ENCODE peak calls at places on chromosome 7, in ten cellular contexts. J is NCI-H748 treated with DMSO at 0.1 percent for 48 hours; P is iris pigment epithelial cell; S is NCI-H1105 treated with DMSO at 0.1 percent for 48 hours; D is fibroblast of lung; R is IMR-90; W is GM04504; F is pancreas; A is stimulated activated CD4-positive, alpha-beta T cell treated with anti-CD3 and anti-CD28 coated beads, Interleukin-15, amount 100 ng/mL, for 24 hours; K is T-cell. Q is an unnamed sample.

GRCh38 chr7:114343949-114344708 is 70.5 kb upstream of the FOXP2 start:
- DNase-seq in J (peak; percentile 98), P (no peak), S (no peak), D (no peak), R (no peak), W (no peak), F (no peak), A (no peak), K (no peak), Q (no peak)

GRCh38 chr7:30549933-30550493 is 44.7 kb upstream of the GARS1 start:
- DNase-seq in J (peak; percentile 40), P (no peak), S (no peak), D (no peak), R (no peak), W (no peak), F (no peak), A (no peak), K (no peak), Q (no peak)

GRCh38 chr7:15446280-15446679 is 115.5 kb downstream of the AGMO start:
- DNase-seq in J (no peak), P (peak; percentile 82), S (no peak), D (no peak), R (no peak), W (no peak), F (no peak), A (no peak), K (no peak), Q (no peak)

GRCh38 chr7:47580811-47581331 is 1.0 kb downstream of the TNS3 start:
- DNase-seq in J (no peak), P (no peak), S (no peak), D (no peak), R (peak; percentile 37), W (no peak), F (no peak), A (no peak), K (no peak), Q (peak; percentile 60)

GRCh38 chr7:111358915-111359314 is 203.4 kb downstream of the IMMP2L start:
- DNase-seq in J (no peak), P (no peak), S (no peak), D (no peak), R (no peak), W (no peak), F (no peak), A (no peak), K (no peak), Q (no peak)

GRCh38 chr7:109479388-109479787 is 909.7 kb downstream of the DNAJB9 start:
- DNase-seq in J (no peak), P (no peak), S (no peak), D (no peak), R (no peak), W (no peak), F (no peak), A (no peak), K (no peak), Q (no peak)

GRCh38 chr7:129769400-129769774 is 157.9 kb downstream of the NRF1 start:
- DNase-seq in J (no peak), P (no peak), S (no peak), D (no peak), R (no peak), W (no peak), F (no peak), A (no peak), K (no peak), Q (no peak)

GRCh38 chr7:114085592-114086490 is 167.0 kb upstream of the PPP1R3A start:
- DNase-seq in J (peak; percentile 89), P (peak; percentile 55), S (peak; percentile 85), D (peak; percentile 81), R (peak; percentile 61), W (no peak), F (peak; percentile 93), A (peak; percentile 40), K (no peak), Q (peak; percentile 94)

GRCh38 chr7:154581251-154581890 is 421.6 kb downstream of the PAXIP1 start:
- DNase-seq in J (no peak), P (no peak), S (no peak), D (no peak), R (no peak), W (no peak), F (no peak), A (no peak), K (no peak), Q (no peak)

GRCh38 chr7:47326220-47326619 is 255.7 kb downstream of the TNS3 start:
- DNase-seq in J (no peak), P (peak; percentile 94), S (no peak), D (peak; percentile 92), R (peak; percentile 90), W (peak; percentile 37), F (no peak), A (no peak), K (no peak), Q (no peak)

GRCh38 chr7:94856643-94857042 is 50.8 kb upstream of the PPP1R9A start:
- DNase-seq in J (no peak), P (peak; percentile 2), S (no peak), D (peak; percentile 37), R (no peak), W (no peak), F (no peak), A (no peak), K (no peak), Q (no peak)

Q was measured in upper lobe of left lung.